ENCODE peak calls at places on chromosomes 3 and 15, in four cellular contexts. K is HepG2, V is GM12878, M is K562. X is an unnamed sample.

GRCh38 chr15:81178365-81178764 is 18.3 kb upstream of the IL16 start:
- DNase-seq in K (no peak), V (no peak), M (no peak), X (no peak)

GRCh38 chr3:30751610-30752299 is 142.7 kb downstream of the GADL1 start:
- DNase-seq in K (peak; percentile 20), V (peak; percentile 11), M (no peak), X (no peak)

GRCh38 chr15:36880913-36881290 is 219.4 kb downstream of the MEIS2 start:
- DNase-seq in K (no peak), V (no peak), M (no peak), X (no peak)

GRCh38 chr3:24688446-24689148 is 193.9 kb upstream of the THRB start:
- DNase-seq in K (peak; percentile 10), V (no peak), M (no peak), X (peak; percentile 58)

GRCh38 chr3:195405646-195406045 is 37.2 kb downstream of the ACAP2 start:
- DNase-seq in K (no peak), V (no peak), M (no peak), X (no peak)

GRCh38 chr3:58124387-58124786 is 86.4 kb downstream of the DNASE1L3 start:
- DNase-seq in K (no peak), V (no peak), M (no peak), X (no peak)

GRCh38 chr3:189806171-189806951 is 175.2 kb downstream of the TP63 start:
- DNase-seq in K (no peak), V (no peak), M (no peak), X (no peak)

GRCh38 chr15:35329521-35329921 is 216.4 kb downstream of the DPH6 start:
- DNase-seq in K (no peak), V (no peak), M (no peak), X (no peak)

GRCh38 chr15:94671845-94672524 is 440.6 kb downstream of the MCTP2 start:
- DNase-seq in K (no peak), V (no peak), M (no peak), X (no peak)

GRCh38 chr3:30836141-30836540 is 58.3 kb downstream of the GADL1 start:
- DNase-seq in K (no peak), V (no peak), M (no peak), X (no peak)

GRCh38 chr3:13479332-13479581 is 849 bp upstream of the HDAC11 start:
- DNase-seq in K (peak; percentile 55), V (no peak), M (peak; percentile 45), X (no peak)

GRCh38 chr3:49554639-49555265 is 475 bp downstream of the BSN start:
- DNase-seq in K (no peak), V (no peak), M (peak; percentile 80), X (no peak)

GRCh38 chr3:170117134-170117533 is 64.4 kb downstream of the PHC3 start:
- DNase-seq in K (peak; percentile 5), V (no peak), M (peak; percentile 25), X (peak; percentile 37)

GRCh38 chr15:87672309-87672897 is 584.1 kb downstream of the NTRK3 start:
- DNase-seq in K (no peak), V (no peak), M (peak; percentile 30), X (peak; percentile 24)

GRCh38 chr3:55658297-55659022 is 171.4 kb upstream of the WNT5A start:
- DNase-seq in K (no peak), V (peak; percentile 40), M (no peak), X (no peak)

GRCh38 chr3:4823986-4824947 is 155.0 kb upstream of the BHLHE40 start:
- DNase-seq in K (no peak), V (no peak), M (no peak), X (peak; percentile 48)

GRCh38 chr3:113272369-113272748 is 61.0 kb downstream of the BOC start:
- DNase-seq in K (no peak), V (no peak), M (no peak), X (no peak)

GRCh38 chr3:130341388-130341787 is 4.1 kb upstream of the COL6A5 start:
- DNase-seq in K (no peak), V (no peak), M (no peak), X (no peak)

GRCh38 chr3:130457681-130458080 is 59.3 kb upstream of the COL6A6 start:
- DNase-seq in K (no peak), V (no peak), M (no peak), X (no peak)

GRCh38 chr15:50287324-50288116 is 22.0 kb upstream of the HDC start:
- DNase-seq in K (no peak), V (no peak), M (peak; percentile 21), X (no peak)

GRCh38 chr3:65575376-65575840 is 463.3 kb downstream of the MAGI1 start:
- DNase-seq in K (peak; percentile 38), V (no peak), M (no peak), X (peak; percentile 40)

GRCh38 chr15:88833688-88834087 is 30.5 kb downstream of the ACAN start:
- DNase-seq in K (no peak), V (no peak), M (no peak), X (no peak)

GRCh38 chr3:4752201-4753072 is 226.8 kb upstream of the BHLHE40 start:
- DNase-seq in K (peak; percentile 92), V (no peak), M (no peak), X (peak; percentile 87)

GRCh38 chr3:28322464-28322863 is 26.1 kb upstream of the ZCWPW2 start:
- DNase-seq in K (no peak), V (no peak), M (no peak), X (no peak)

DNA sequence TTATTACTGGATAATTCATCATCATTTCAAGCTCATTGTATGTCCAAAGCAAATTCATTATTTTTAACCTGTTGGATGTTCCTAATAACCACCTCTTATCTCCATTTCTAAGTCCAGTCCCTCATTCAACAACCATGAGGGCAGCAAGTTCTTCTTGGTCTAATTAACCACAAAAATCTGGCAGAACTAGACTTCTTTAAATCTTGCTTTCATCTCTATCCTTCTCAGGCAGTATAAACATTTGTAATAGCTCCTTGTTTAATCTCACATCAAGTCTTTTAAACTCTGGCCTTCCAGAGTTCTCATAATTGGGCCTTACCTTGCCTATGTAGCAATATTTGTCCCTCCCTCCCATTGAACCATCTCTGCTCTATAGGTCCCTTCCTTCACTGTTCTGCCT is 17.0 kb upstream of the GHSR start:
- DNase-seq in K (no peak), V (no peak), M (no peak), X (no peak)
- H3K4me3 ChIP-seq in K (no peak overlapping the region), V (no peak overlapping the region), M (no peak overlapping the region), X (no peak overlapping the region)

DNA sequence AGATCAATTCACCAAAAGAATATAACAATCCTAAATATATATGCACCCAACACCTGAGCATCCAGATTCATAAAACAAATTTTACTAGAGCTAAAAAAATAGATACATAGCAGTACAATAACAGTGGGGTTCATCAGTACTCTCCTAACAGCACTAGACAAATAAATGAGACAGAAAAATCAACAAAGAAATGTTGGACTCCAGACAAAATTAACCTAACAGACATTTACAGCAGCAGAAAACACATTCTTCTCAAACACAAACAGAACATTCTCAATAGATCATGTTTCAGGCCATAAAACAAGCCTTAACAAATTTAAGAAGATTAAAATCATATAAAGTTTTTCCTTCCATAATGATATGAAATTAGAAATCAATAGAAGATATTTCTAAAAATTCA is 124.8 kb upstream of the NECTIN3 start:
- DNase-seq in K (peak; percentile 69), V (no peak), M (no peak), X (no peak)
- TF ChIP-seq CHD4 in K (no peak), V (no peak), M (no peak), X (no peak)

GRCh38 chr3:99911433-99911832 is 93.8 kb downstream of the CMSS1 start:
- DNase-seq in K (no peak), V (no peak), M (no peak), X (no peak)

GRCh38 chr3:99907959-99908544 is 90.4 kb downstream of the CMSS1 start:
- DNase-seq in K (no peak), V (no peak), M (no peak), X (no peak)

GRCh38 chr3:99915911-99916310 is 98.2 kb downstream of the CMSS1 start:
- DNase-seq in K (no peak), V (no peak), M (no peak), X (no peak)

GRCh38 chr3:99910752-99911151 is 93.1 kb downstream of the CMSS1 start:
- DNase-seq in K (no peak), V (no peak), M (no peak), X (no peak)

GRCh38 chr3:99909714-99910508 is 92.2 kb downstream of the CMSS1 start:
- DNase-seq in K (peak; percentile 42), V (no peak), M (no peak), X (peak; percentile 44)
- H3K4me3 ChIP-seq in K (no peak overlapping the region), V (no peak overlapping the region), M (no peak overlapping the region), X (peak overlapping the region; percentile 0)

DNA sequence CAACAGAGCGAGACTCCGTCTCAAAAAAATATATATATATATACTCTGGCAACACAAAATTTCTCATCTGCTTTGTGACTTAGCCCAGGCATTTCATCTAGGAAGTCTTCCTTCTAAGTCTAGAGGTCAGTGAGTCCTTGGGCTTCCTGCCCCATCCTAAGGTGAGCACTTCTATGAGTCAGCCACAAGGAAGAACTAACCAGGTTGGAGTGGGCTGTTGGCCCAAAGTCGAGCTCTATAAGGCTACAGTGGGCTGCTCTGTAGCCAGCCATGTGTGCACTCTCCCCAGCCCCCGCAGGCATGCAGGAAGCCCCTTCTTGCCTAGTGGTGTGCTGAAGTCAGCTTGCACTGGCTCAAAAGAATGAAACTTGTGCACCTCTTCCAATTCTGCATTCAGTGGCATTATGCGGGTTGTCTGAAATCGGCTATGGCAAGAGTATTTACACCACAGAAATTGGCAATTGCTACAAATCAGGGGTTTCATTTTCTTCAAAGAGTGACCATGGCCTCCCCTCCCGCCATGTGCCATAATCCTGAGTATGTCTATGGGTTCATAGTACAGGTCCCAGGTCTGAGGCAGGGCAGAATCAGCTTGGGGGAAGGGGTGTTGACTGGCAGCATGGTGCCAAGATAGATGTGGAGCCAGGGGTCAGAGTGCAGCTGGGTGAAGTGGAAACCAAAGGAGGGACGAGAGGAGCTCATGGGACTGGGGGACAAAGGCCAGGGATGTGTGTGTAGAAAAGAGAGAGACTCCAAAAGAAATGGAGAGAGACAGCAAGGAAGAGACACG is 22.0 kb upstream of the LOXL1 start:
- DNase-seq in K (no peak), V (no peak), M (no peak), X (no peak)
- TF ChIP-seq CHD4 in K (no peak), V (no peak), M (no peak), X (no peak)

GRCh38 chr3:104982130-104982529 is 384.6 kb upstream of the ALCAM start:
- DNase-seq in K (no peak), V (no peak), M (no peak), X (no peak)
- H3K4me3 ChIP-seq in K (no peak overlapping the region), V (no peak overlapping the region), M (no peak overlapping the region), X (no peak overlapping the region)

DNA sequence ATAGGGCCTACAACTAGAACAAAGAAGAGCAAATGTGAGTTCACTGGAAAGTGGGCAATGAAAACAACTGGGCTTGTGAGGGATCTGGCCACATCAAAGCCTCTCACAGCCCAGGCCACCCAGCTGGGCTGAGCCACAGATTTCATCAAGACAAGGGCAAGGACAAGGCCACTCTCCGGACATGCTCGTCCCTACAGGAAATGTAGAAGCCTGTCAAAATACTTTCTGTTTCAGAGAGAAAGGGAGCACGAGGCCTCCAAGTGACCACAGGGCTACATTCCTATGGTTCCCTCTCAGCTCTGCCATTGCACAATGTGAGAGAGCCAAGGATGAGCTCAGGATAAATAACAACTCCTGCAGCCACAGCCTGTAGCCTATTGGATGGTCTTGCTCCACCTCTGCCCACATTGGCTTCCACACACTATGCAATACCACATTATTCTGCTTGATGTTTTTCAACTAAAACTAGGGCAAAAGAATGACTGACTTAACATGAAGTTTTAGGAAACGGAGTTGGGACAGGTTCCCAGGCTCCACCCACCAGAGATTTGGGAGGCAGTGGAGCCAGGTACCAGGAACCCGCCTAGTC is 12.1 kb downstream of the TBC1D2B start:
- DNase-seq in K (peak; percentile 99), V (no peak), M (no peak), X (no peak)
- TF ChIP-seq CHD4 in K (peak; percentile 67), V (no peak), M (no peak), X (no peak)